ENCODE peak calls at places on chromosomes 5 and 9, in six cellular contexts. One of them, this sample, is unnamed.
A peak's percentile ranks its signal among the peaks of the same experiment; 100 is the strongest.

GRCh38 chr5:132746592-132747063 is 598 bp upstream of the CCNI2 start:
- DNase-seq in EL: peak; percentile 46
- DNase-seq in LHCN-M2: no peak
- DNase-seq in heart right ventricle: no peak
- DNase-seq in iPS DF 6.9: peak; percentile 81
- DNase-seq in colonic mucosa: peak; percentile 80
- DNase-seq in this sample: peak; percentile 90

GRCh38 chr5:141825241-141825671 is 53.0 kb downstream of the PCDH1 start:
- DNase-seq in EL: no peak
- DNase-seq in heart right ventricle: no peak
- DNase-seq in iPS DF 6.9: no peak
- DNase-seq in LHCN-M2: no peak
- DNase-seq in colonic mucosa: no peak
- DNase-seq in this sample: no peak

GRCh38 chr9:6305954-6306563 is 22.1 kb upstream of the TPD52L3 start:
- DNase-seq in LHCN-M2: peak; percentile 31
- DNase-seq in iPS DF 6.9: no peak
- DNase-seq in colonic mucosa: no peak
- DNase-seq in heart right ventricle: no peak
- DNase-seq in EL: peak; percentile 23
- DNase-seq in this sample: peak; percentile 45

GRCh38 chr9:12859704-12860251 is 85.0 kb downstream of the LURAP1L start:
- DNase-seq in LHCN-M2: peak; percentile 83
- DNase-seq in heart right ventricle: no peak
- DNase-seq in colonic mucosa: peak; percentile 60
- DNase-seq in iPS DF 6.9: no peak
- DNase-seq in EL: peak; percentile 47
- DNase-seq in this sample: no peak

GRCh38 chr5:32859211-32859641 is 148.1 kb downstream of the NPR3 start:
- DNase-seq in heart right ventricle: no peak
- DNase-seq in EL: peak; percentile 60
- DNase-seq in iPS DF 6.9: no peak
- DNase-seq in colonic mucosa: no peak
- DNase-seq in LHCN-M2: peak; percentile 77
- DNase-seq in this sample: no peak

GRCh38 chr5:141628175-141628788 is 8.4 kb downstream of the HDAC3 start:
- DNase-seq in colonic mucosa: no peak
- DNase-seq in LHCN-M2: no peak
- DNase-seq in EL: peak; percentile 39
- DNase-seq in iPS DF 6.9: no peak
- DNase-seq in heart right ventricle: no peak
- DNase-seq in this sample: no peak

GRCh38 chr9:78365979-78366697 is 69.2 kb downstream of the PSAT1 start:
- DNase-seq in iPS DF 6.9: no peak
- DNase-seq in heart right ventricle: no peak
- DNase-seq in LHCN-M2: peak; percentile 19
- DNase-seq in colonic mucosa: no peak
- DNase-seq in EL: peak; percentile 41
- DNase-seq in this sample: no peak

GRCh38 chr5:99453181-99453580 is 524.4 kb upstream of the CHD1 start:
- DNase-seq in heart right ventricle: no peak
- DNase-seq in iPS DF 6.9: no peak
- DNase-seq in EL: no peak
- DNase-seq in colonic mucosa: no peak
- DNase-seq in LHCN-M2: no peak
- DNase-seq in this sample: no peak

GRCh38 chr5:21398511-21398910 is 1410.5 kb upstream of the CDH18 start:
- DNase-seq in EL: no peak
- DNase-seq in colonic mucosa: no peak
- DNase-seq in iPS DF 6.9: no peak
- DNase-seq in heart right ventricle: no peak
- DNase-seq in LHCN-M2: no peak
- DNase-seq in this sample: no peak

GRCh38 chr9:108911820-108912219 is 22.1 kb downstream of the ELP1 start:
- DNase-seq in iPS DF 6.9: no peak
- DNase-seq in heart right ventricle: no peak
- DNase-seq in EL: no peak
- DNase-seq in LHCN-M2: no peak
- DNase-seq in colonic mucosa: no peak
- DNase-seq in this sample: no peak

GRCh38 chr9:114288233-114289051 is 34.5 kb upstream of the ORM1 start:
- DNase-seq in heart right ventricle: no peak
- DNase-seq in colonic mucosa: no peak
- DNase-seq in EL: peak; percentile 90
- DNase-seq in iPS DF 6.9: no peak
- DNase-seq in LHCN-M2: no peak
- DNase-seq in this sample: peak; percentile 57

GRCh38 chr5:140674211-140674610 is 835 bp upstream of the DND1 start:
- DNase-seq in EL: no peak
- DNase-seq in colonic mucosa: no peak
- DNase-seq in heart right ventricle: no peak
- DNase-seq in iPS DF 6.9: no peak
- DNase-seq in LHCN-M2: no peak
- DNase-seq in this sample: no peak

GRCh38 chr9:104849023-104849422 is 78.9 kb downstream of the ABCA1 start:
- DNase-seq in heart right ventricle: no peak
- DNase-seq in EL: no peak
- DNase-seq in LHCN-M2: no peak
- DNase-seq in iPS DF 6.9: no peak
- DNase-seq in colonic mucosa: no peak
- DNase-seq in this sample: no peak

GRCh38 chr5:75601996-75602395 is 9.3 kb upstream of the ANKDD1B start:
- DNase-seq in EL: peak; percentile 92
- DNase-seq in LHCN-M2: no peak
- DNase-seq in iPS DF 6.9: no peak
- DNase-seq in heart right ventricle: no peak
- DNase-seq in colonic mucosa: no peak
- DNase-seq in this sample: peak; percentile 44

GRCh38 chr9:130688070-130688469 is 5.5 kb upstream of the EXOSC2 start:
- DNase-seq in colonic mucosa: no peak
- DNase-seq in heart right ventricle: no peak
- DNase-seq in EL: no peak
- DNase-seq in LHCN-M2: no peak
- DNase-seq in iPS DF 6.9: no peak
- DNase-seq in this sample: no peak

GRCh38 chr9:124521142-124521541 is 13.9 kb upstream of the NR5A1 start:
- DNase-seq in LHCN-M2: no peak
- DNase-seq in heart right ventricle: no peak
- DNase-seq in EL: no peak
- DNase-seq in iPS DF 6.9: no peak
- DNase-seq in colonic mucosa: no peak
- DNase-seq in this sample: no peak

GRCh38 chr9:6090811-6091210 is 75.4 kb upstream of the RANBP6 start:
- DNase-seq in heart right ventricle: no peak
- DNase-seq in colonic mucosa: no peak
- DNase-seq in EL: no peak
- DNase-seq in iPS DF 6.9: no peak
- DNase-seq in LHCN-M2: no peak
- DNase-seq in this sample: no peak

GRCh38 chr9:24090566-24090965 is 264.5 kb upstream of the ELAVL2 start:
- DNase-seq in LHCN-M2: no peak
- DNase-seq in EL: no peak
- DNase-seq in colonic mucosa: no peak
- DNase-seq in iPS DF 6.9: no peak
- DNase-seq in heart right ventricle: no peak
- DNase-seq in this sample: peak; percentile 1

GRCh38 chr5:139148306-139148705 is 49.9 kb downstream of the SIL1 start:
- DNase-seq in colonic mucosa: no peak
- DNase-seq in LHCN-M2: no peak
- DNase-seq in iPS DF 6.9: no peak
- DNase-seq in EL: no peak
- DNase-seq in heart right ventricle: no peak
- DNase-seq in this sample: no peak

GRCh38 chr5:90134892-90135291 is 274.7 kb downstream of the CETN3 start:
- DNase-seq in colonic mucosa: peak; percentile 24
- DNase-seq in EL: no peak
- DNase-seq in LHCN-M2: peak; percentile 43
- DNase-seq in heart right ventricle: peak; percentile 64
- DNase-seq in iPS DF 6.9: no peak
- DNase-seq in this sample: no peak

GRCh38 chr9:127105805-127106492 is 16.5 kb downstream of the ANGPTL2 start:
- DNase-seq in LHCN-M2: no peak
- DNase-seq in heart right ventricle: no peak
- DNase-seq in iPS DF 6.9: no peak
- DNase-seq in EL: no peak
- DNase-seq in colonic mucosa: no peak
- DNase-seq in this sample: no peak

GRCh38 chr5:151234476-151235238 is 10.8 kb upstream of the CCDC69 start:
- DNase-seq in EL: peak; percentile 41
- DNase-seq in colonic mucosa: peak; percentile 39
- DNase-seq in LHCN-M2: peak; percentile 29
- DNase-seq in iPS DF 6.9: no peak
- DNase-seq in heart right ventricle: peak; percentile 70
- DNase-seq in this sample: no peak

GRCh38 chr5:159415301-159415937 is 85.1 kb upstream of the IL12B start:
- DNase-seq in LHCN-M2: no peak
- DNase-seq in iPS DF 6.9: no peak
- DNase-seq in heart right ventricle: no peak
- DNase-seq in EL: no peak
- DNase-seq in colonic mucosa: no peak
- DNase-seq in this sample: peak; percentile 28

GRCh38 chr5:66362676-66363075 is 218.6 kb downstream of the SREK1 start:
- DNase-seq in colonic mucosa: no peak
- DNase-seq in EL: no peak
- DNase-seq in heart right ventricle: no peak
- DNase-seq in LHCN-M2: no peak
- DNase-seq in iPS DF 6.9: no peak
- DNase-seq in this sample: no peak

GRCh38 chr5:180160215-180160614 is 48.8 kb downstream of the RASGEF1C start:
- DNase-seq in colonic mucosa: peak; percentile 9
- DNase-seq in heart right ventricle: no peak
- DNase-seq in EL: no peak
- DNase-seq in LHCN-M2: no peak
- DNase-seq in iPS DF 6.9: no peak
- DNase-seq in this sample: no peak

GRCh38 chr5:90558344-90559192 is at the start of gene ADGRV1:
- DNase-seq in EL: peak; percentile 37
- DNase-seq in heart right ventricle: peak; percentile 12
- DNase-seq in colonic mucosa: peak; percentile 89
- DNase-seq in iPS DF 6.9: peak; percentile 96
- DNase-seq in LHCN-M2: peak; percentile 3
- DNase-seq in this sample: peak; percentile 100

GRCh38 chr9:136354592-136355085 is 8.9 kb downstream of the DNLZ start:
- DNase-seq in colonic mucosa: no peak
- DNase-seq in EL: peak; percentile 65
- DNase-seq in LHCN-M2: peak; percentile 29
- DNase-seq in heart right ventricle: peak; percentile 74
- DNase-seq in iPS DF 6.9: no peak
- DNase-seq in this sample: no peak

GRCh38 chr5:5628866-5629265 is 206.4 kb downstream of the ICE1 start:
- DNase-seq in heart right ventricle: no peak
- DNase-seq in iPS DF 6.9: no peak
- DNase-seq in EL: no peak
- DNase-seq in colonic mucosa: no peak
- DNase-seq in LHCN-M2: no peak
- DNase-seq in this sample: no peak

GRCh38 chr9:127694890-127695735 is 11.7 kb upstream of the CFAP157 start:
- DNase-seq in iPS DF 6.9: no peak
- DNase-seq in heart right ventricle: no peak
- DNase-seq in LHCN-M2: no peak
- DNase-seq in colonic mucosa: no peak
- DNase-seq in EL: peak; percentile 55
- DNase-seq in this sample: no peak

GRCh38 chr9:95459218-95459617 is 57.6 kb downstream of the PTCH1 start:
- DNase-seq in heart right ventricle: no peak
- DNase-seq in LHCN-M2: no peak
- DNase-seq in EL: no peak
- DNase-seq in colonic mucosa: no peak
- DNase-seq in iPS DF 6.9: no peak
- DNase-seq in this sample: peak; percentile 77

GRCh38 chr5:176812269-176813259 is 2.2 kb downstream of the UNC5A start:
- DNase-seq in colonic mucosa: no peak
- DNase-seq in heart right ventricle: no peak
- DNase-seq in iPS DF 6.9: no peak
- DNase-seq in LHCN-M2: no peak
- DNase-seq in EL: peak; percentile 45
- DNase-seq in this sample: peak; percentile 45

GRCh38 chr9:93949694-93950449 is 5.3 kb downstream of the BARX1 start:
- DNase-seq in heart right ventricle: no peak
- DNase-seq in iPS DF 6.9: no peak
- DNase-seq in EL: no peak
- DNase-seq in colonic mucosa: no peak
- DNase-seq in LHCN-M2: peak; percentile 6
- DNase-seq in this sample: peak; percentile 91

GRCh38 chr5:174925586-174925985 is 201.2 kb downstream of the MSX2 start:
- DNase-seq in EL: no peak
- DNase-seq in heart right ventricle: no peak
- DNase-seq in LHCN-M2: no peak
- DNase-seq in iPS DF 6.9: no peak
- DNase-seq in colonic mucosa: no peak
- DNase-seq in this sample: no peak

GRCh38 chr9:138049779-138050471 is 172.3 kb downstream of the CACNA1B start:
- DNase-seq in colonic mucosa: peak; percentile 14
- DNase-seq in LHCN-M2: no peak
- DNase-seq in EL: no peak
- DNase-seq in heart right ventricle: no peak
- DNase-seq in iPS DF 6.9: no peak
- DNase-seq in this sample: no peak

GRCh38 chr5:127785098-127785927 is 82.1 kb downstream of the CCDC192 start:
- DNase-seq in LHCN-M2: peak; percentile 92
- DNase-seq in colonic mucosa: no peak
- DNase-seq in iPS DF 6.9: no peak
- DNase-seq in EL: peak; percentile 85
- DNase-seq in heart right ventricle: no peak
- DNase-seq in this sample: no peak

GRCh38 chr5:134555889-134556311 is 30.4 kb downstream of the JADE2 start:
- DNase-seq in LHCN-M2: peak; percentile 89
- DNase-seq in heart right ventricle: no peak
- DNase-seq in colonic mucosa: no peak
- DNase-seq in EL: peak; percentile 91
- DNase-seq in iPS DF 6.9: no peak
- DNase-seq in this sample: peak; percentile 82

GRCh38 chr9:4366649-4367330 is 66.9 kb upstream of the GLIS3 start:
- DNase-seq in LHCN-M2: peak; percentile 74
- DNase-seq in heart right ventricle: no peak
- DNase-seq in colonic mucosa: peak; percentile 26
- DNase-seq in EL: peak; percentile 66
- DNase-seq in iPS DF 6.9: peak; percentile 54
- DNase-seq in this sample: peak; percentile 78

GRCh38 chr9:14315754-14316573 is 2.0 kb upstream of the NFIB start:
- DNase-seq in heart right ventricle: peak; percentile 31
- DNase-seq in EL: peak; percentile 3
- DNase-seq in LHCN-M2: peak; percentile 37
- DNase-seq in colonic mucosa: peak; percentile 47
- DNase-seq in iPS DF 6.9: no peak
- DNase-seq in this sample: peak; percentile 88